ENCODE peak calls at places on chromosomes 13 and 19, in five cellular contexts. B is ascending aorta; W is stimulated activated CD8-positive, alpha-beta memory T cell treated with anti-CD3 and anti-CD28 coated beads, Interleukin-12 subunit alpha, Interleukin-12 subunit beta, amount 100 ng/mL, for 1 hour; T is activated T-cell treated with anti-CD3 and anti-CD28 coated beads, Interleukin-2, amount 50 U/mL, for 4 hours; E is activated CD4-positive, alpha-beta T cell treated with anti-CD3 and anti-CD28 coated beads, Interleukin-2, amount 50 U/mL, for 24 hours. H is an unnamed sample.

GRCh38 chr13:35478384-35479222 is 2.1 kb upstream of the MAB21L1 start:
- DNase-seq in W (no peak), T (no peak), E (no peak), B (no peak), H (no peak)

GRCh38 chr19:39339636-39340035 is 2.6 kb upstream of the SAMD4B start:
- DNase-seq in B (no peak), E (no peak), W (no peak), T (no peak), H (no peak)

GRCh38 chr13:48838193-48839000 is 137.3 kb upstream of the FNDC3A start:
- DNase-seq in T (no peak), W (no peak), E (no peak), B (no peak), H (no peak)

GRCh38 chr13:44440046-44440608 is 66.5 kb downstream of the SERP2 start:
- DNase-seq in T (no peak), W (no peak), B (no peak), E (no peak), H (no peak)

GRCh38 chr13:39809466-39809865 is 154.0 kb downstream of the COG6 start:
- DNase-seq in T (no peak), W (no peak), B (no peak), E (no peak), H (no peak)

GRCh38 chr19:48445256-48445605 is 552 bp upstream of the GRWD1 start:
- DNase-seq in E (no peak), B (no peak), T (no peak), W (no peak), H (peak)

GRCh38 chr19:13623686-13624405 is 117.6 kb upstream of the CACNA1A start:
- DNase-seq in T (no peak), E (no peak), W (no peak), B (no peak), H (no peak)

GRCh38 chr19:3565177-3565576 is 7.6 kb upstream of the HMG20B start:
- DNase-seq in E (no peak), T (no peak), B (no peak), W (no peak), H (no peak)

GRCh38 chr13:48266967-48267639 is 34.1 kb downstream of the ITM2B start:
- DNase-seq in T (no peak), B (no peak), E (no peak), W (no peak), H (no peak)

H was measured in stromal cell of bone marrow.